ENCODE peak calls at places on chromosome 6, in nine cellular contexts. C, M, E, W, O, N, Z, F and G are unnamed samples.

GRCh38 chr6:3402310-3403243 is 54.3 kb downstream of the SLC22A23 start:
- ATAC-seq in O (peak), Z (peak), N (peak), E (no peak), M (no peak), W (no peak), F (peak), C (no peak), G (no peak)

GRCh38 chr6:167782698-167783517 is 43.8 kb upstream of the AFDN start:
- ATAC-seq in C (no peak), W (no peak), N (no peak), E (no peak), O (no peak), M (no peak), Z (no peak), F (no peak), G (no peak)

GRCh38 chr6:2810092-2810671 is 31.5 kb downstream of the SERPINB1 start:
- ATAC-seq in E (peak), Z (peak), M (no peak), W (no peak), O (peak), C (no peak), N (peak), F (no peak), G (no peak)

GRCh38 chr6:21625642-21626041 is 32.1 kb downstream of the SOX4 start:
- ATAC-seq in E (no peak), M (no peak), N (no peak), O (no peak), Z (no peak), C (no peak), W (no peak), F (no peak), G (no peak)

GRCh38 chr6:143270026-143270425 is 180.5 kb downstream of the ADAT2 start:
- ATAC-seq in C (no peak), E (no peak), O (no peak), F (no peak), N (no peak), Z (no peak), W (no peak), M (no peak), G (no peak)

GRCh38 chr6:151372164-151372563 is 19.2 kb downstream of the ZBTB2 start:
- ATAC-seq in M (no peak), N (no peak), O (no peak), W (no peak), E (no peak), F (no peak), Z (no peak), C (no peak), G (no peak)

GRCh38 chr6:34810936-34811632 is 19.2 kb downstream of the BLTP3A start:
- ATAC-seq in Z (peak), E (peak), F (no peak), W (peak), C (peak), O (peak), N (no peak), M (no peak), G (no peak)

GRCh38 chr6:36979343-36979742 is 6.7 kb downstream of the MTCH1 start:
- ATAC-seq in W (peak), M (peak), C (peak), F (no peak), E (peak), O (peak), N (peak), Z (no peak), G (peak)

GRCh38 chr6:159107451-159108260 is 61.5 kb upstream of the FNDC1 start:
- ATAC-seq in W (no peak), O (no peak), N (peak), Z (no peak), C (peak), E (no peak), M (no peak), F (no peak), G (no peak)

GRCh38 chr6:144683216-144684070 is 398.3 kb downstream of the UTRN start:
- ATAC-seq in Z (no peak), M (no peak), W (no peak), E (no peak), F (no peak), O (no peak), C (no peak), N (no peak), G (no peak)

GRCh38 chr6:41080623-41081022 is 7.8 kb downstream of the NFYA start:
- ATAC-seq in M (no peak), Z (no peak), O (no peak), W (no peak), F (no peak), C (peak), E (no peak), N (no peak), G (no peak)

GRCh38 chr6:137277971-137278602 is 58.9 kb upstream of the IFNGR1 start:
- ATAC-seq in N (no peak), M (no peak), C (no peak), F (peak), E (no peak), W (no peak), Z (peak), O (peak), G (no peak)

GRCh38 chr6:13355043-13355945 is 27.0 kb upstream of the TBC1D7 start:
- ATAC-seq in M (no peak), C (peak), W (peak), E (peak), F (no peak), N (peak), O (peak), Z (peak), G (no peak)

GRCh38 chr6:111609827-111610526 is 4.3 kb upstream of the TRAF3IP2 start:
- ATAC-seq in N (no peak), C (no peak), M (no peak), E (no peak), O (no peak), F (no peak), Z (no peak), W (no peak), G (no peak)

GRCh38 chr6:36662380-36662779 is 16.1 kb upstream of the CDKN1A start:
- ATAC-seq in F (no peak), O (no peak), E (no peak), W (no peak), C (peak), M (no peak), Z (no peak), N (no peak), G (no peak)

GRCh38 chr6:111523484-111524166 is 40.6 kb upstream of the REV3L start:
- ATAC-seq in O (no peak), F (peak), M (no peak), E (peak), Z (no peak), N (no peak), W (no peak), C (no peak), G (no peak)

GRCh38 chr6:150897400-150897943 is 32.0 kb downstream of the MTHFD1L start:
- ATAC-seq in C (no peak), N (no peak), M (no peak), E (no peak), O (no peak), W (no peak), Z (no peak), F (no peak), G (no peak)

GRCh38 chr6:39166918-39167301 is 51.9 kb upstream of the SAYSD1 start:
- ATAC-seq in C (no peak), W (no peak), E (no peak), N (no peak), M (no peak), O (no peak), F (no peak), Z (peak), G (no peak)

GRCh38 chr6:22036267-22036666 is 260.6 kb downstream of the PRL start:
- ATAC-seq in C (no peak), N (no peak), Z (peak), M (no peak), W (no peak), E (no peak), F (peak), O (peak), G (no peak)

GRCh38 chr6:42017021-42017643 is 33.2 kb upstream of the TAF8 start:
- ATAC-seq in C (peak), W (no peak), Z (peak), E (peak), M (peak), O (peak), F (no peak), N (peak), G (no peak)

GRCh38 chr6:34425132-34425497 is 754 bp downstream of the RPS10 start:
- ATAC-seq in F (no peak), M (no peak), E (no peak), O (no peak), Z (no peak), C (no peak), W (peak), N (no peak), G (no peak)

GRCh38 chr6:140494321-140495085 is 1120.1 kb upstream of the CITED2 start:
- ATAC-seq in W (no peak), E (no peak), M (no peak), Z (no peak), C (no peak), F (no peak), N (no peak), O (peak), G (no peak)

GRCh38 chr6:24255676-24256075 is 102.2 kb downstream of the DCDC2 start:
- ATAC-seq in E (no peak), N (no peak), M (no peak), O (no peak), F (no peak), W (no peak), Z (no peak), C (no peak), G (no peak)

GRCh38 chr6:74879234-74879633 is 326.6 kb downstream of the COL12A1 start:
- ATAC-seq in C (no peak), F (no peak), O (peak), W (peak), M (peak), N (peak), E (peak), Z (no peak), G (peak)

GRCh38 chr6:39137235-39137634 is 22.2 kb upstream of the SAYSD1 start:
- ATAC-seq in Z (no peak), O (peak), M (no peak), C (no peak), N (no peak), F (peak), E (no peak), W (no peak), G (no peak)

GRCh38 chr6:25312034-25312620 is 33.0 kb downstream of the CARMIL1 start:
- ATAC-seq in E (peak), N (peak), Z (no peak), W (peak), F (no peak), M (no peak), O (peak), C (no peak), G (peak)

GRCh38 chr6:108254436-108255410 is 6.1 kb downstream of the SNX3 start:
- ATAC-seq in E (peak), W (peak), Z (no peak), M (no peak), C (no peak), N (peak), F (no peak), O (no peak), G (peak)

GRCh38 chr6:151698921-151699705 is 108.4 kb upstream of the ESR1 start:
- ATAC-seq in E (peak), F (no peak), N (peak), O (no peak), Z (no peak), W (no peak), M (peak), C (no peak), G (peak)

GRCh38 chr6:22135395-22135794 is 161.4 kb downstream of the PRL start:
- ATAC-seq in O (no peak), Z (no peak), C (no peak), W (no peak), E (no peak), F (no peak), M (no peak), N (no peak), G (no peak)

GRCh38 chr6:134493789-134494188 is 175.9 kb upstream of the SGK1 start:
- ATAC-seq in W (no peak), Z (no peak), C (no peak), M (no peak), N (no peak), F (no peak), E (no peak), O (no peak), G (no peak)

GRCh38 chr6:119333707-119334295 is 15.8 kb downstream of the MAN1A1 start:
- ATAC-seq in F (peak), C (peak), W (no peak), M (no peak), Z (peak), N (no peak), E (no peak), O (peak), G (no peak)

DNA sequence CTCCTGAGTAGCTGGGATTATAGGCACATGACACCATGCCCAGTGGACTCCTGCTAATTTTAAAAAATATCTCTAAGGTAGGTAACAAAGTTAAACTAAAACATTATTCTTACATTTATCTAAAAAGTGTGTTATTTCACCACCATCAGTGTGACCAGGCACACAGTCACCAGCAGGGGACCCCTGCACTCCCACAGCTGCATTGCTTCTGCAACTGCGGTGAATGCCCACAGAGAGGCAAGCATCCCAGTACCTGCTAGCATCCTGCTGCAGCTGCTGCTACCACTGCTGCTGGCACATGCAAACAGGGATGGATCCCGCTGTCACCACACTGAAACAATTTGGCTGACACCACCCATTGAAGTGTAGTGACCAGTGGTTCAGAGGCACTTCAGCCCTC is 21.9 kb upstream of the EPB41L2 start:
- ATAC-seq in E (no peak), Z (peak), W (no peak), N (no peak), F (peak), O (no peak), M (no peak), C (no peak), G (no peak)
- TF ChIP-seq CTCF in E (no peak), Z (no peak), W (no peak), N (no peak), F (peak), O (no peak), M (no peak), C (no peak), G (no peak)

GRCh38 chr6:11323666-11324452 is 91.4 kb upstream of the NEDD9 start:
- ATAC-seq in E (peak), N (peak), O (no peak), W (no peak), F (no peak), C (no peak), M (peak), Z (no peak), G (peak)

GRCh38 chr6:11325431-11325830 is 93.0 kb upstream of the NEDD9 start:
- ATAC-seq in O (no peak), F (no peak), W (no peak), N (no peak), C (no peak), M (no peak), Z (no peak), E (no peak), G (no peak)

GRCh38 chr6:11320914-11321549 is 88.6 kb upstream of the NEDD9 start:
- ATAC-seq in F (no peak), N (no peak), M (no peak), C (no peak), O (no peak), Z (no peak), E (no peak), W (no peak), G (no peak)

GRCh38 chr6:11322252-11322885 is 89.9 kb upstream of the NEDD9 start:
- ATAC-seq in O (no peak), M (no peak), W (no peak), Z (no peak), F (no peak), N (no peak), C (no peak), E (no peak), G (no peak)

DNA sequence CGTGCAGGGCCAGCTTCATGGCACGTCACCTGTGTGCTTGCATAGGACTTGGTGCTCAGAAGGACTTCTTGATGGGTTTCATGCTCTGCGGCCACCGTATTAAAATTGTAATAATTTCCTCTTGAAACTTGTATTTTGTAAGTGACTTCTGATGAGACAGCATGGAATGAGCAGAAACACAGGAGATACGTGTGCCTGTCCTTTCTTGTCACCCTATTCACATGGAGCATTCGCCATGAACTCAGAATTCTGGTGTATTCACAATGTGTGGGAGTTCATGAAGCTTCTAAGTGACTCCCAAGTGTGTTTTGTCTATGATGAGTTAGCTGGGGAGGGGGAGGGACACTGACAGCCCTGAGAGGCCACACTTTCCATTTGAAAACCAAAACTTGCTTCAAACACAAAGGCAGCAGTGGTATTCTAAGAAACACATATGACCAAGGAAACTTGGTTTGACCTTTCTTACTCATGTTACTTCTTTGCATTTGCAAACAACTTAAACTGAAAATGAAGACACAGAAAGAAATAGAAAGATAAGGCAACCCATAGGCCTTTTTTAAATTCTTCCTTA is 92.1 kb upstream of the NEDD9 start:
- ATAC-seq in O (no peak), Z (no peak), W (no peak), M (no peak), N (no peak), F (no peak), C (no peak), E (no peak), G (no peak)
- H3K4me3 ChIP-seq in O (no peak), Z (no peak), W (no peak), M (no peak), N (no peak), F (no peak), C (no peak), E (no peak), G (no peak)

DNA sequence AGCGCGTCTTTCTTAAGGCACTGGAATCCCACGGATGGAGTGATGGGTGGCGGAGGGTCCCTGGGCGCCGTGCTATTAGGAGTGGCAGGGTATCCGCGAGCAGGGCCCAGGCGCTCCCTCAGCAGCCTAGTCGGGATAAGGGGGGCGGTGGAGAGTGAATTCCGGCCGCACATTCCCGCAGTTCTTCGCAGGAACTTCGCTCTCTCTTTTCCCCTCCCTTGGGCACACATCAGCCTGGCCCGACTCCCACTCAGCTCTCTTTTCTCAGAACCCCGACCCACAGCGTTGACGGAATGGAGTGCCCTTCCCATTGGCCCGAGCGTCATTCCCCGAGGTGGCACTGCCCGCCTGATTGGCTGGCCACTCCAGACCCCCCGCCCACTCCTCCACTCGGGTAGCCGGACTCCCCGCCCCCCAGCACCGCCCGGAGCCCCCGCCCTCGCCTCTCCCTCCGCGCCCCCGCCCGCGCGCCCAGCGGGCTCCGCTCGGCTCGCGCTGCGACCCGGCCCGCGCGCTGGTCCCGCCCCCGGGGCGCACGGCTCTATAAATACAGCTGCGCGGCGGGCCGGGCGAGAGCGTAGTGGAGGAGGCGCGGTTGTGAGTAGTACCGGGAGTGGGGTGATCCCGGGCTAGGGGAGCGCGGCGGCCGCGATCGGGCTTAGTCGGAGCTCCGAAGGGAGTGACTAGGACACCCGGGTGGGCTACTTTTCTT is at the start of gene ID4:
- ATAC-seq in N (peak), F (peak), M (peak), Z (no peak), E (peak), W (peak), O (no peak), C (no peak), G (peak)
- H3K27ac ChIP-seq in N (peak), F (peak), M (peak), Z (peak), E (peak), W (peak), O (no peak), C (no peak), G (peak)

GRCh38 chr6:32968093-32968769 is at the start of gene BRD2:
- ATAC-seq in C (peak), Z (peak), O (peak), E (peak), W (peak), F (peak), M (peak), N (peak), G (peak)
- TF ChIP-seq CTCF in C (no peak), Z (no peak), O (no peak), E (no peak), W (no peak), F (no peak), M (no peak), N (no peak), G (no peak)

GRCh38 chr6:6857528-6857927 is 250.2 kb upstream of the RREB1 start:
- ATAC-seq in M (no peak), Z (peak), E (no peak), C (no peak), N (no peak), F (no peak), O (no peak), W (no peak), G (peak)

GRCh38 chr6:6861346-6861745 is 246.4 kb upstream of the RREB1 start:
- ATAC-seq in C (no peak), N (no peak), O (no peak), M (no peak), F (no peak), Z (no peak), W (no peak), E (no peak), G (no peak)

GRCh38 chr6:6856538-6857523 is 250.9 kb upstream of the RREB1 start:
- ATAC-seq in N (peak), F (peak), O (peak), Z (peak), W (peak), E (peak), M (peak), C (peak), G (peak)

GRCh38 chr6:6859722-6860121 is 248.0 kb upstream of the RREB1 start:
- ATAC-seq in C (no peak), E (no peak), F (no peak), N (no peak), Z (no peak), O (no peak), W (no peak), M (no peak), G (no peak)

DNA sequence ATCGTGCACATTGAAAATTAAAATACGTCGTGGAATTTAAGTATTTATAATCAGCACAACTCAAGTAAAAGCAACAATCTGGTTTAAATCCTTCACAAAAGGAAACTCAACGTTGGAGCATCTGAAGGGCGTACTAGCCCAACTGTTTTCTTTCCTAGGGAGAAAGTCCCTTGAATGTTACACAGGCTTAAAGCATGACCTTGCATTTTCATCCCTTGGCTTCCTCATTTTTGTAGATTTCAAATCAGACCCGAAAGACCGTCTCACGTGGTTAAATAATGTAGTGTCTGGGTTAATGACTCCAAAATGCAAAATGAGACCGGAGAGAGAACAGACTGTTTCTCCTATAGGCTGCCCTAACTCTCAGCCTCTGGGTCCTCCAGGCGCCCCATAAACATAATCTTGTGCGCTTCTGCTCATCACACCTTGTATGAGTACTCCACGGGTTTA is 249.2 kb upstream of the RREB1 start:
- ATAC-seq in M (no peak), C (no peak), W (no peak), O (no peak), F (no peak), N (peak), Z (no peak), E (no peak), G (no peak)
- H3K4me3 ChIP-seq in M (no peak), C (no peak), W (no peak), O (no peak), F (no peak), N (no peak), Z (no peak), E (no peak), G (no peak)